ENCODE peak calls at places on chromosomes 16 and 17, in eight cellular contexts. I, N, H, Z, A, V, J and U are unnamed samples.

GRCh38 chr16:56776562-56776961 is 46.6 kb downstream of the NUP93 start:
- DNase-seq in A (no peak), Z (peak), J (no peak), V (peak), N (no peak), I (no peak), H (no peak), U (no peak)

GRCh38 chr17:75875940-75876189 is 2.5 kb downstream of the TRIM47 start:
- DNase-seq in V (no peak), Z (peak), I (peak), H (no peak), A (no peak), J (no peak), N (no peak), U (no peak)

GRCh38 chr17:72506773-72507172 is 386.0 kb downstream of the SOX9 start:
- DNase-seq in A (no peak), I (no peak), J (no peak), V (no peak), N (no peak), H (no peak), Z (no peak), U (no peak)

GRCh38 chr17:35684046-35684802 is 47.2 kb upstream of the RASL10B start:
- DNase-seq in A (no peak), I (no peak), N (no peak), H (no peak), V (no peak), J (no peak), Z (no peak), U (no peak)

GRCh38 chr16:85851034-85851780 is 47.8 kb upstream of the IRF8 start:
- DNase-seq in H (no peak), V (no peak), N (no peak), J (no peak), Z (no peak), A (no peak), I (no peak), U (no peak)

GRCh38 chr17:55332296-55333041 is 67.7 kb downstream of the HLF start:
- DNase-seq in A (no peak), J (no peak), H (no peak), N (no peak), I (no peak), V (no peak), Z (no peak), U (no peak)

GRCh38 chr17:30565073-30565935 is 88.1 kb downstream of the GOSR1 start:
- DNase-seq in I (no peak), A (no peak), Z (no peak), N (peak), V (no peak), H (no peak), J (no peak), U (no peak)

GRCh38 chr16:89864421-89864820 is 9.0 kb upstream of the TCF25 start:
- DNase-seq in H (no peak), I (no peak), A (no peak), V (no peak), Z (no peak), J (no peak), N (no peak), U (no peak)

GRCh38 chr17:82603981-82604448 is 44.2 kb downstream of the WDR45B start:
- DNase-seq in N (no peak), I (no peak), H (no peak), Z (peak), J (no peak), A (peak), V (peak), U (no peak)

GRCh38 chr17:64218066-64218465 is 45.0 kb downstream of the TEX2 start:
- DNase-seq in J (no peak), I (no peak), A (peak), V (no peak), Z (no peak), N (no peak), H (no peak), U (peak)

GRCh38 chr17:77708936-77709335 is 249.6 kb upstream of the TNRC6C start:
- DNase-seq in V (no peak), N (no peak), Z (no peak), J (no peak), I (no peak), A (no peak), H (no peak), U (no peak)

GRCh38 chr17:57861737-57862409 is 12.0 kb upstream of the MRPS23 start:
- DNase-seq in A (peak), N (peak), I (peak), V (peak), H (no peak), Z (peak), J (peak), U (peak)

GRCh38 chr16:17224859-17225258 is 245.9 kb downstream of the XYLT1 start:
- DNase-seq in J (no peak), V (peak), Z (peak), H (peak), I (no peak), A (peak), N (no peak), U (peak)

GRCh38 chr16:68985855-68986254 is 119.6 kb upstream of the HAS3 start:
- DNase-seq in J (no peak), N (no peak), Z (no peak), V (no peak), I (no peak), H (no peak), A (no peak), U (no peak)

GRCh38 chr17:81821603-81822311 is 11.3 kb downstream of the MCRIP1 start:
- DNase-seq in N (peak), J (peak), H (no peak), A (no peak), I (peak), V (peak), Z (peak), U (no peak)

GRCh38 chr17:60372790-60373483 is 19.0 kb downstream of the USP32 start:
- DNase-seq in J (peak), H (no peak), N (no peak), A (no peak), I (no peak), Z (no peak), V (no peak), U (no peak)

GRCh38 chr16:28120754-28121153 is 57.2 kb upstream of the GSG1L start:
- DNase-seq in I (no peak), H (no peak), N (no peak), V (no peak), Z (no peak), J (no peak), A (no peak), U (no peak)

GRCh38 chr16:3519581-3519980 is 18.8 kb downstream of the CLUAP1 start:
- DNase-seq in I (no peak), Z (no peak), H (no peak), J (peak), V (no peak), N (no peak), A (no peak), U (no peak)

GRCh38 chr17:61786088-61786487 is 77.2 kb downstream of the BRIP1 start:
- DNase-seq in N (no peak), I (no peak), J (no peak), V (no peak), A (no peak), Z (no peak), H (no peak), U (no peak)

GRCh38 chr17:75315541-75316243 is 26.5 kb upstream of the SLC25A19 start:
- DNase-seq in A (peak), N (no peak), Z (peak), H (no peak), V (no peak), I (no peak), J (no peak), U (peak)

GRCh38 chr17:34269969-34270368 is at the start of gene CCL7:
- DNase-seq in Z (no peak), H (no peak), I (no peak), J (no peak), V (no peak), A (no peak), N (no peak), U (no peak)

GRCh38 chr17:67506966-67507365 is 129.9 kb downstream of the PITPNC1 start:
- DNase-seq in V (no peak), J (no peak), I (no peak), A (no peak), Z (no peak), N (no peak), H (no peak), U (no peak)

GRCh38 chr17:36705651-36706436 is 104.5 kb downstream of the MRM1 start:
- DNase-seq in V (no peak), H (no peak), Z (peak), N (peak), J (peak), A (peak), I (no peak), U (peak)

GRCh38 chr16:24769806-24770205 is 40.4 kb downstream of the TNRC6A start:
- DNase-seq in J (no peak), V (no peak), I (no peak), A (no peak), N (no peak), H (peak), Z (no peak), U (no peak)

GRCh38 chr17:68197997-68198930 is 49.6 kb upstream of the AMZ2 start:
- DNase-seq in A (peak), J (peak), Z (no peak), H (no peak), I (peak), N (peak), V (no peak), U (peak)

GRCh38 chr17:47727704-47728036 is 5.4 kb upstream of the TBX21 start:
- DNase-seq in Z (no peak), A (no peak), J (no peak), N (no peak), H (no peak), I (no peak), V (no peak), U (no peak)

GRCh38 chr16:88290850-88291830 is 91.6 kb upstream of the ZNF469 start:
- DNase-seq in J (no peak), N (no peak), A (no peak), H (no peak), Z (no peak), V (peak), I (no peak), U (no peak)

GRCh38 chr17:22221344-22221743 is 529.0 kb downstream of the KCNJ18 start:
- DNase-seq in I (no peak), N (no peak), A (no peak), J (no peak), Z (no peak), H (no peak), V (no peak), U (no peak)

GRCh38 chr16:71972356-71972755 is 27.8 kb downstream of the PKD1L3 start:
- DNase-seq in J (no peak), Z (no peak), A (no peak), N (no peak), V (no peak), H (no peak), I (no peak), U (no peak)

GRCh38 chr17:65235284-65235683 is 98.1 kb downstream of the RGS9 start:
- DNase-seq in V (no peak), Z (no peak), A (no peak), H (no peak), N (no peak), I (no peak), J (no peak), U (no peak)

GRCh38 chr16:53056528-53056881 is 1.7 kb downstream of the CHD9 start:
- DNase-seq in A (no peak), I (no peak), H (no peak), N (no peak), J (no peak), V (no peak), Z (no peak), U (no peak)

GRCh38 chr16:87626401-87626800 is 24.1 kb downstream of the JPH3 start:
- DNase-seq in H (no peak), Z (no peak), J (no peak), A (no peak), V (no peak), N (no peak), I (no peak), U (no peak)

GRCh38 chr17:42135664-42136653 is 13.4 kb downstream of the HSPB9 start:
- DNase-seq in N (peak), Z (peak), J (peak), H (no peak), A (no peak), V (peak), I (no peak), U (no peak)

GRCh38 chr17:82231562-82232321 is 2.9 kb downstream of the SLC16A3 start:
- DNase-seq in N (peak), J (peak), I (no peak), A (no peak), Z (peak), H (no peak), V (peak), U (no peak)

GRCh38 chr16:86016201-86016965 is 117.4 kb downstream of the IRF8 start:
- DNase-seq in J (peak), H (peak), A (peak), V (no peak), Z (peak), N (peak), I (no peak), U (peak)

GRCh38 chr16:48317614-48318013 is 67.6 kb downstream of the SIAH1 start:
- DNase-seq in A (no peak), H (no peak), N (no peak), I (no peak), V (no peak), Z (peak), J (no peak), U (no peak)
- TF ChIP-seq CTCF in A (no peak), H (no peak), N (no peak), I (no peak), V (no peak), Z (no peak), J (no peak), U (no peak)

DNA sequence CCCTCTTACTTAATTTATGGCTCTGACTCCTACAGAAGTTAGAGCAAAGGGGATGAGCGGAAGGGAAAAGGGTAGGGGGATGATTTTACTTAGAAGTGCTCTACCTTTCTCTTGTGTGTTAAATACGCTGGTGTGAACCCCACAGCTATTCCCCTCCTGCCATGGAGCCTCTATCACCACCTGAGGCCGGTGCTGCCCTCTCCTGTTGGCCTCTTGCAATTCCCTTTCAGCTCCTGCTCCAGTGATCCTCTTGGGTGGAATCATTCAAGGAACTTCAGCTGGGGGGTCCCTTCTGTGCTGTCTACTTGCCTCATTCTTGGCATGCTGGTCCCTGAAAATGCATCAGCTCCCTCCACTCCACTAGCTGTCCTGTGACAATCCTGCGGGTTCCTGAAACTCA is 41.8 kb upstream of the CDH8 start:
- DNase-seq in A (no peak), Z (no peak), I (no peak), H (no peak), N (peak), V (no peak), J (no peak), U (no peak)
- TF ChIP-seq CTCF in A (peak), Z (no peak), I (no peak), H (no peak), N (peak), V (no peak), J (no peak), U (peak)

GRCh38 chr16:1740781-1741490 is 30.4 kb downstream of the NME3 start:
- DNase-seq in Z (no peak), A (no peak), I (no peak), J (no peak), V (no peak), H (no peak), N (no peak), U (no peak)
- TF ChIP-seq CTCF in Z (no peak), A (no peak), I (no peak), J (no peak), V (no peak), H (no peak), N (no peak), U (no peak)

GRCh38 chr17:13417551-13417950 is 184.2 kb downstream of the HS3ST3A1 start:
- DNase-seq in N (no peak), Z (no peak), H (no peak), A (no peak), V (no peak), I (no peak), J (no peak), U (no peak)

GRCh38 chr17:13419676-13420075 is 182.1 kb downstream of the HS3ST3A1 start:
- DNase-seq in A (no peak), N (no peak), J (no peak), V (no peak), I (no peak), H (no peak), Z (no peak), U (no peak)

GRCh38 chr17:13421581-13421980 is 180.1 kb downstream of the HS3ST3A1 start:
- DNase-seq in V (no peak), J (no peak), I (no peak), Z (no peak), A (no peak), H (no peak), N (no peak), U (no peak)

GRCh38 chr17:13418891-13419290 is 182.8 kb downstream of the HS3ST3A1 start:
- DNase-seq in A (no peak), Z (no peak), I (no peak), H (no peak), N (no peak), V (no peak), J (no peak), U (no peak)

GRCh38 chr17:13420294-13421277 is 181.1 kb downstream of the HS3ST3A1 start:
- DNase-seq in Z (no peak), V (no peak), N (no peak), I (no peak), H (peak), A (no peak), J (no peak), U (no peak)
- TF ChIP-seq CTCF in Z (no peak), V (no peak), N (no peak), I (no peak), H (no peak), A (no peak), J (no peak), U (no peak)

DNA sequence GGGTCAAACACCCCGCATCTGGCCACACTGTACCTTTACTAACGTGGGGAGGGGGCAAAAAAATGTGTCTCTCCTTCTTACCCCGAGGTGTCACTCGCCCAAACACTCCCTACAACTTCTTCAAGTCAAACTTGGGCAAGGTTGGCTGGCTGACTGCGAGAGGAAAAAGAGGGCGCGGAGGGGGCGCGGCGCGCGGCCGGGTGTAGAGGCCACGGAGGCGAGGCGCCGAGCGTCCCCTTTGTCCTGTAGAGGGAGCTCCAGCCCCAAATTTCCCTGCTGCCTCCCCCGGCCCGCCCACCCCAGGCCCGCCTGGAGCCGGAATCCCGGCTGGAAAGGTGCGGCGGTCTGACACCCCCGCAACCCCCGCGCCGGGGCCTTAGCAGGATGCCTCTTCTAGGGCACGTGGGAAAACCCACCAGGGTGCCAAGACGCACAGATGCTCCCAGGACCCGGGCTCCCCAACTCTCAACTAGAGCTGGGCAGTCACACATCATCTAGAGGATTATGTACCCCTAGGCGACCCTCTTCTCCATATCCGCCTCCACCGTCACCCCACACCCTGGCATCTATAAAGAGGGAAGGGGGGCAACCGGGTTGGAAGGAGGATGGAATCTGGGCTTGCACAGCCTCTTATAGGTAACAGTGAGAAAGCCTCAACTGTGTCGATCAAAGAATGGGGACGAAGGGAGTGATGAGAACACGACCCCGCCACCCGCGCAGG is 4.2 kb downstream of the IRX3 start:
- DNase-seq in N (peak), I (peak), A (peak), J (peak), H (no peak), Z (peak), V (peak), U (peak)
- TF ChIP-seq CTCF in N (peak), I (peak), A (peak), J (peak), H (peak), Z (peak), V (peak), U (peak)

GRCh38 chr16:23074423-23074822 is 74.8 kb downstream of the USP31 start:
- DNase-seq in H (no peak), N (no peak), J (no peak), V (peak), A (no peak), I (no peak), Z (no peak), U (no peak)

GRCh38 chr16:23069844-23070243 is 79.4 kb downstream of the USP31 start:
- DNase-seq in Z (no peak), J (no peak), I (no peak), N (no peak), V (no peak), H (no peak), A (no peak), U (no peak)

GRCh38 chr16:23072084-23072599 is 77.1 kb downstream of the USP31 start:
- DNase-seq in A (no peak), V (peak), N (no peak), H (no peak), Z (peak), J (peak), I (peak), U (no peak)

GRCh38 chr16:23071202-23072083 is 77.8 kb downstream of the USP31 start:
- DNase-seq in A (no peak), I (no peak), H (no peak), J (no peak), Z (no peak), N (no peak), V (no peak), U (no peak)

DNA sequence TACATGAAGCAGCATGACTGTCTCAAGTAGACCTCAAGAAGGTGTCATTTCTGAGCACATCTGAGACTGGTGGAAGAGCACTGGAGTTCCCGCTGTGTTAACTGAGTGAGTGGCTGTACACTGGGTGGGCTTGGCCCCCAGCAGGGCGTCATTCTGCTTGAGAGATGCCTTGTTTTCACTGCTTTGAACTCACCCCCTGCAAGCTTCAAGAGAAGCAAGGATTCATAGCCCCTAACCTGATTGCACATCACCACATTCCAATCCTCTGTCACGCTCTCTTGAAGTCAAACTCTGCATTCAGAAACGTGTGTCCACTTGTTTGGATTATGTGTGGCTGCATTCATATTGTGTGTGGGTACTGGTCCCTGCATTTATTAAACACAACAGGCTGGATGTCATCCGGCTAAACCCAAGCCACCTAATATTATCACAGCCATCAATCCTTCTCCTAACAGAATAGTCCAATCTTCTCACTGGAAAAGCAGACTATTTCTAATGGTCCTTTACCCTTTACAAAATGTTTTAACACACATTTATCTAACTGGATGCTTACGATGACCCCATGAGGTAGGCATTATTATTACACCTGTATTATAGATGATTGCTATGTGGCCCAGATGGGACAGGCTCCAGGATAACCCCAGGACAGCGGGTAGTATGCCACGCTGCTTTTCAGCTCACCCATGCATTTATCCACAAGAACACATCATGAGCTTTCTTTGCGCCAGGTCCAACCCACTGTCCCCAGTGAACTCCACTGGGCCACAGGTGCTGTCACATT is 76.3 kb downstream of the USP31 start:
- DNase-seq in Z (no peak), I (no peak), J (peak), A (no peak), H (no peak), V (no peak), N (no peak), U (no peak)
- TF ChIP-seq CTCF in Z (no peak), I (no peak), J (peak), A (no peak), H (no peak), V (no peak), N (peak), U (no peak)

DNA sequence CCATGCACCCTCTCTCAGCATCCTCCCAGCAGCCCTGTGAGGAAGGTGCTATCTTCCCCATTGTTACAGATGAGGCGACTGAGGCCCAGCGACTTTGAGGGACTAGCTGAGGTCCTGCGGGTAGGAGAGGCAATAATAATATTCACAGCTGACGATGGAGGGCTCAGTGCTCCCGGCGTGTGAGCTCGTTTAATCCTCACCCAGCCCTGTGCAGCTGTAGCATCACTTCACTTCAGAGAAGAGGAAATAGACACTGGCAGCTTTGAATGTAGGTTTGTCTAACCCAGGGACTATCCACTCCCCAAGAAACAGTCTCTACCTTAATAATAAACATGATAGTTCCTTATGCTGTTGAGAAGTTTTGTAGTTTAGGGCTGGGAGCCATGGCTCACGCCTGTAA is 21.6 kb downstream of the LASP1 start:
- DNase-seq in A (no peak), V (no peak), J (no peak), H (no peak), Z (no peak), I (no peak), N (no peak), U (no peak)
- TF ChIP-seq CTCF in A (no peak), V (no peak), J (no peak), H (no peak), Z (no peak), I (no peak), N (no peak), U (no peak)